ENCODE peak calls at places on chromosomes 4 and X, in four cellular contexts. B is sciatic nerve; L is substantia nigra; I is effector CD4-positive, alpha-beta T cell. J is an unnamed sample.

GRCh38 chr4:130820448-130820847 is 1724.5 kb downstream of the C4orf33 start:
- DNase-seq in I (no peak), L (no peak), B (no peak), J (no peak)

GRCh38 chrX:40243699-40244098 is 145.9 kb upstream of the BCOR start:
- DNase-seq in B (no peak), L (no peak), I (no peak), J (no peak)

GRCh38 chrX:48890934-48891401 is 6.6 kb downstream of the TIMM17B start:
- DNase-seq in L (no peak), B (no peak), I (no peak), J (no peak)

GRCh38 chr4:153222790-153223417 is 18.7 kb downstream of the TRIM2 start:
- DNase-seq in L (peak), B (peak), I (no peak), J (peak)

GRCh38 chr4:76144546-76144945 is 3.7 kb downstream of the NUP54 start:
- DNase-seq in B (no peak), L (no peak), I (no peak), J (no peak)

GRCh38 chr4:154719087-154719486 is 24.7 kb upstream of the LRAT start:
- DNase-seq in I (no peak), L (no peak), B (no peak), J (no peak)

GRCh38 chr4:175935016-175935661 is 123.1 kb upstream of the GPM6A start:
- DNase-seq in I (no peak), B (no peak), L (no peak), J (no peak)

GRCh38 chr4:40837094-40837870 is 87.5 kb downstream of the NSUN7 start:
- DNase-seq in I (no peak), B (no peak), L (no peak), J (peak)

GRCh38 chr4:15797320-15797719 is 19.2 kb downstream of the CD38 start:
- DNase-seq in L (no peak), I (no peak), B (no peak), J (no peak)

GRCh38 chr4:41935652-41936021 is 408 bp downstream of the TMEM33 start:
- DNase-seq in I (no peak), L (no peak), B (no peak), J (no peak)

GRCh38 chrX:121641560-121641959 is 594.1 kb downstream of the GLUD2 start:
- DNase-seq in L (no peak), I (no peak), B (no peak), J (no peak)

GRCh38 chrX:63784902-63785692 is at the start of gene ARHGEF9:
- DNase-seq in L (no peak), I (no peak), B (peak), J (peak)

GRCh38 chrX:151815461-151815860 is 80.9 kb downstream of the CNGA2 start:
- DNase-seq in L (no peak), I (no peak), B (no peak), J (no peak)

GRCh38 chr4:123547167-123547817 is 150.7 kb downstream of the SPRY1 start:
- DNase-seq in B (no peak), I (no peak), L (no peak), J (no peak)

GRCh38 chr4:69858683-69859082 is 1.3 kb downstream of the SULT1E1 start:
- DNase-seq in L (no peak), B (no peak), I (no peak), J (no peak)

GRCh38 chr4:76987153-76987562 is 37.6 kb downstream of the SEPTIN11 start:
- DNase-seq in L (no peak), B (no peak), I (no peak), J (peak)

GRCh38 chr4:150123982-150124670 is 45.9 kb downstream of the DCLK2 start:
- DNase-seq in B (no peak), I (no peak), L (no peak), J (no peak)

GRCh38 chr4:78936989-78937388 is 2.2 kb downstream of the PAQR3 start:
- DNase-seq in L (no peak), B (no peak), I (no peak), J (no peak)

GRCh38 chr4:17780461-17781071 is 855 bp downstream of the FAM184B start:
- DNase-seq in B (no peak), L (no peak), I (no peak), J (no peak)

GRCh38 chr4:168831585-168831918 is 178.5 kb downstream of the CBR4 start:
- DNase-seq in L (no peak), I (no peak), B (no peak), J (no peak)

J was measured in heart right ventricle.